ENCODE peak calls at places on chromosomes 6 and 20, in nine cellular contexts. M is mammary epithelial cell; J is nephron progenitor cell; D is activated CD8-positive, alpha-beta T cell treated with anti-CD3 and anti-CD28 coated beads for 36 hours; R is HEK293T; E is lung; V is ELR; C is ovary; Y is GM12864. B is an unnamed sample.

GRCh38 chr20:44138859-44139258 is 48.1 kb downstream of the JPH2 start:
- DNase-seq in M (no peak), J (no peak), D (no peak), R (no peak), E (no peak), V (no peak), C (no peak), Y (no peak), B (no peak)

GRCh38 chr6:12585497-12585958 is 131.0 kb upstream of the PHACTR1 start:
- DNase-seq in M (no peak), J (no peak), D (no peak), R (no peak), E (no peak), V (no peak), C (no peak), Y (no peak), B (no peak)

GRCh38 chr20:5969348-5969935 is 19.0 kb downstream of the MCM8 start:
- DNase-seq in M (no peak), J (no peak), D (no peak), R (no peak), E (no peak), V (no peak), C (no peak), Y (no peak), B (no peak)

GRCh38 chr20:34921436-34921835 is 34.2 kb downstream of the GSS start:
- DNase-seq in M (no peak), J (no peak), D (no peak), R (no peak), E (no peak), V (peak; percentile 24), C (no peak), Y (no peak), B (peak; percentile 56)

GRCh38 chr20:38730167-38730988 is 6.1 kb downstream of the SLC32A1 start:
- DNase-seq in M (no peak), J (no peak), D (peak; percentile 30), R (no peak), E (no peak), V (no peak), C (no peak), Y (no peak), B (no peak)

GRCh38 chr6:152353440-152353839 is 283.7 kb downstream of the SYNE1 start:
- DNase-seq in M (no peak), J (no peak), D (no peak), R (no peak), E (no peak), V (no peak), C (no peak), Y (no peak), B (no peak)

GRCh38 chr6:147159536-147160374 is 44.5 kb upstream of the STXBP5 start:
- DNase-seq in M (no peak), J (no peak), D (no peak), R (no peak), E (no peak), V (no peak), C (no peak), Y (no peak), B (no peak)

GRCh38 chr20:611047-611842 is 1.1 kb upstream of the TCF15 start:
- DNase-seq in M (no peak), J (no peak), D (no peak), R (no peak), E (no peak), V (no peak), C (no peak), Y (no peak), B (no peak)

GRCh38 chr20:10498196-10498595 is 63.1 kb downstream of the SLX4IP start:
- DNase-seq in M (no peak), J (no peak), D (no peak), R (no peak), E (no peak), V (no peak), C (no peak), Y (no peak), B (no peak)

GRCh38 chr20:44683263-44684046 is 31.7 kb upstream of the CCN5 start:
- DNase-seq in M (peak; percentile 58), J (peak; percentile 64), D (peak; percentile 79), R (peak; percentile 76), E (no peak), V (peak; percentile 74), C (no peak), Y (no peak), B (peak; percentile 87)

GRCh38 chr6:15389759-15390723 is 144.2 kb downstream of the JARID2 start:
- DNase-seq in M (no peak), J (peak; percentile 61), D (peak; percentile 44), R (peak; percentile 70), E (no peak), V (peak; percentile 73), C (no peak), Y (no peak), B (peak; percentile 49)

GRCh38 chr6:131122007-131122406 is 13.3 kb upstream of the AKAP7 start:
- DNase-seq in M (no peak), J (no peak), D (no peak), R (no peak), E (no peak), V (no peak), C (no peak), Y (no peak), B (no peak)

GRCh38 chr6:166112580-166112979 is 55.1 kb downstream of the TBXT start:
- DNase-seq in M (no peak), J (no peak), D (no peak), R (no peak), E (no peak), V (peak; percentile 69), C (no peak), Y (no peak), B (peak; percentile 71)

GRCh38 chr20:22289442-22289841 is 294.9 kb downstream of the FOXA2 start:
- DNase-seq in M (no peak), J (no peak), D (no peak), R (no peak), E (no peak), V (no peak), C (no peak), Y (no peak), B (no peak)

GRCh38 chr6:32627831-32628230 is 9.4 kb upstream of the HLA-DQA1 start:
- DNase-seq in M (peak; percentile 6), J (peak; percentile 17), D (peak; percentile 53), R (peak; percentile 47), E (no peak), V (peak; percentile 26), C (peak; percentile 15), Y (no peak), B (peak; percentile 23)

GRCh38 chr20:63318391-63319163 is 25.6 kb downstream of the COL20A1 start:
- DNase-seq in M (no peak), J (no peak), D (no peak), R (no peak), E (no peak), V (no peak), C (peak; percentile 15), Y (no peak), B (no peak)

GRCh38 chr6:91572855-91573254 is 986.0 kb upstream of the MAP3K7 start:
- DNase-seq in M (no peak), J (no peak), D (no peak), R (no peak), E (no peak), V (no peak), C (no peak), Y (no peak), B (no peak)

GRCh38 chr6:15879372-15880261 is 216.8 kb upstream of the DTNBP1 start:
- DNase-seq in M (no peak), J (no peak), D (peak; percentile 80), R (no peak), E (peak; percentile 45), V (peak; percentile 59), C (peak; percentile 68), Y (peak; percentile 68), B (peak; percentile 56)

GRCh38 chr6:119137194-119138072 is 59.0 kb upstream of the FAM184A start:
- DNase-seq in M (peak; percentile 54), J (no peak), D (no peak), R (no peak), E (no peak), V (peak; percentile 24), C (no peak), Y (no peak), B (peak; percentile 49)